ENCODE peak calls at places on chromosomes 4 and X, in five cellular contexts. One of them, this sample, is unnamed.

GRCh38 chr4:150302553-150302952 is 224.3 kb downstream of the DCLK2 start:
- DNase-seq in brain microvascular endothelial cell: peak; percentile 96
- DNase-seq in HAP-1: no peak
- DNase-seq in fibroblast of mammary gland: peak; percentile 98
- DNase-seq in transverse colon: no peak
- DNase-seq in this sample: peak; percentile 59

GRCh38 chrX:13216139-13216538 is 103.7 kb downstream of the ATXN3L start:
- DNase-seq in brain microvascular endothelial cell: no peak
- DNase-seq in HAP-1: no peak
- DNase-seq in fibroblast of mammary gland: peak; percentile 10
- DNase-seq in transverse colon: no peak
- DNase-seq in this sample: no peak

GRCh38 chrX:132375941-132376340 is 112.9 kb downstream of the MBNL3 start:
- DNase-seq in brain microvascular endothelial cell: no peak
- DNase-seq in HAP-1: no peak
- DNase-seq in fibroblast of mammary gland: peak; percentile 12
- DNase-seq in transverse colon: no peak
- DNase-seq in this sample: peak; percentile 4

GRCh38 chr4:167233523-167234387 is 539 bp downstream of the SPOCK3 start:
- DNase-seq in brain microvascular endothelial cell: peak; percentile 2
- DNase-seq in HAP-1: peak; percentile 50
- DNase-seq in fibroblast of mammary gland: peak; percentile 4
- DNase-seq in transverse colon: no peak
- DNase-seq in this sample: no peak

GRCh38 chrX:113330416-113330815 is 489.8 kb upstream of the AMOT start:
- DNase-seq in brain microvascular endothelial cell: no peak
- DNase-seq in HAP-1: no peak
- DNase-seq in fibroblast of mammary gland: peak; percentile 36
- DNase-seq in transverse colon: no peak
- DNase-seq in this sample: no peak

GRCh38 chr4:160159457-160159856 is 1056.6 kb downstream of the RAPGEF2 start:
- DNase-seq in brain microvascular endothelial cell: no peak
- DNase-seq in HAP-1: no peak
- DNase-seq in fibroblast of mammary gland: no peak
- DNase-seq in transverse colon: no peak
- DNase-seq in this sample: no peak

GRCh38 chr4:37627263-37627662 is 58.9 kb downstream of the RELL1 start:
- DNase-seq in brain microvascular endothelial cell: no peak
- DNase-seq in HAP-1: no peak
- DNase-seq in fibroblast of mammary gland: no peak
- DNase-seq in transverse colon: no peak
- DNase-seq in this sample: no peak

GRCh38 chr4:3385719-3386440 is 55.9 kb upstream of the HGFAC start:
- DNase-seq in brain microvascular endothelial cell: no peak
- DNase-seq in HAP-1: no peak
- DNase-seq in fibroblast of mammary gland: no peak
- DNase-seq in transverse colon: no peak
- DNase-seq in this sample: no peak

GRCh38 chr4:184503869-184504300 is 29.5 kb upstream of the IRF2 start:
- DNase-seq in brain microvascular endothelial cell: peak; percentile 9
- DNase-seq in HAP-1: no peak
- DNase-seq in fibroblast of mammary gland: peak; percentile 11
- DNase-seq in transverse colon: no peak
- DNase-seq in this sample: no peak

GRCh38 chr4:116925900-116926457 is 159.4 kb downstream of the TRAM1L1 start:
- DNase-seq in brain microvascular endothelial cell: no peak
- DNase-seq in HAP-1: no peak
- DNase-seq in fibroblast of mammary gland: no peak
- DNase-seq in transverse colon: no peak
- DNase-seq in this sample: no peak

GRCh38 chrX:40845331-40845911 is 110.1 kb upstream of the MED14 start:
- DNase-seq in brain microvascular endothelial cell: peak; percentile 90
- DNase-seq in HAP-1: peak; percentile 84
- DNase-seq in fibroblast of mammary gland: peak; percentile 91
- DNase-seq in transverse colon: no peak
- DNase-seq in this sample: peak; percentile 82

GRCh38 chrX:20680998-20681397 is 414.3 kb upstream of the RPS6KA3 start:
- DNase-seq in brain microvascular endothelial cell: no peak
- DNase-seq in HAP-1: no peak
- DNase-seq in fibroblast of mammary gland: peak; percentile 83
- DNase-seq in transverse colon: no peak
- DNase-seq in this sample: no peak

GRCh38 chr4:156889616-156890594 is 81.7 kb downstream of the PDGFC start:
- DNase-seq in brain microvascular endothelial cell: peak; percentile 52
- DNase-seq in HAP-1: no peak
- DNase-seq in fibroblast of mammary gland: peak; percentile 81
- DNase-seq in transverse colon: no peak
- DNase-seq in this sample: peak; percentile 21

GRCh38 chr4:74975848-74976824 is 43.2 kb downstream of the PARM1 start:
- DNase-seq in brain microvascular endothelial cell: no peak
- DNase-seq in HAP-1: no peak
- DNase-seq in fibroblast of mammary gland: no peak
- DNase-seq in transverse colon: no peak
- DNase-seq in this sample: no peak

GRCh38 chrX:24846551-24847170 is 152.9 kb downstream of the POLA1 start:
- DNase-seq in brain microvascular endothelial cell: no peak
- DNase-seq in HAP-1: peak; percentile 69
- DNase-seq in fibroblast of mammary gland: peak; percentile 42
- DNase-seq in transverse colon: no peak
- DNase-seq in this sample: no peak

GRCh38 chrX:25028726-25029125 is 13.0 kb upstream of the ARX start:
- DNase-seq in brain microvascular endothelial cell: peak; percentile 3
- DNase-seq in HAP-1: peak; percentile 82
- DNase-seq in fibroblast of mammary gland: peak; percentile 66
- DNase-seq in transverse colon: no peak
- DNase-seq in this sample: no peak

GRCh38 chr4:100041646-100042045 is 91.6 kb upstream of the H2AZ1 start:
- DNase-seq in brain microvascular endothelial cell: no peak
- DNase-seq in HAP-1: no peak
- DNase-seq in fibroblast of mammary gland: no peak
- DNase-seq in transverse colon: no peak
- DNase-seq in this sample: no peak

GRCh38 chrX:116961872-116962582 is 499.3 kb upstream of the CT83 start:
- DNase-seq in brain microvascular endothelial cell: no peak
- DNase-seq in HAP-1: no peak
- DNase-seq in fibroblast of mammary gland: peak; percentile 13
- DNase-seq in transverse colon: no peak
- DNase-seq in this sample: no peak

GRCh38 chr4:114116861-114117260 is 137.4 kb upstream of the ARSJ start:
- DNase-seq in brain microvascular endothelial cell: no peak
- DNase-seq in HAP-1: no peak
- DNase-seq in fibroblast of mammary gland: no peak
- DNase-seq in transverse colon: no peak
- DNase-seq in this sample: no peak

GRCh38 chrX:20527458-20528099 is 260.9 kb upstream of the RPS6KA3 start:
- DNase-seq in brain microvascular endothelial cell: no peak
- DNase-seq in HAP-1: no peak
- DNase-seq in fibroblast of mammary gland: peak; percentile 41
- DNase-seq in transverse colon: no peak
- DNase-seq in this sample: no peak

GRCh38 chr4:16573744-16574143 is 324.7 kb downstream of the LDB2 start:
- DNase-seq in brain microvascular endothelial cell: no peak
- DNase-seq in HAP-1: no peak
- DNase-seq in fibroblast of mammary gland: peak; percentile 76
- DNase-seq in transverse colon: no peak
- DNase-seq in this sample: peak; percentile 50